ENCODE peak calls at places on chromosomes 13 and 19, in seven cellular contexts. N, I, T, Z, A, H and W are unnamed samples.

GRCh38 chr13:107767119-107767518 is 448.2 kb downstream of the LIG4 start:
- DNase-seq in N (no peak), I (peak; percentile 23), T (no peak), Z (no peak), A (no peak), H (no peak), W (no peak)

GRCh38 chr13:52428295-52428694 is 22.1 kb downstream of the VPS36 start:
- DNase-seq in N (no peak), I (no peak), T (no peak), Z (peak; percentile 82), A (no peak), H (no peak), W (no peak)

GRCh38 chr19:40815223-40815622 is 16.2 kb downstream of the EGLN2 start:
- DNase-seq in N (no peak), I (no peak), T (no peak), Z (no peak), A (no peak), H (no peak), W (no peak)

GRCh38 chr19:33390120-33390907 is 16.8 kb downstream of the CEBPG start:
- DNase-seq in N (no peak), I (no peak), T (no peak), Z (peak; percentile 22), A (no peak), H (no peak), W (no peak)

GRCh38 chr19:2613507-2614295 is 88.8 kb downstream of the GNG7 start:
- DNase-seq in N (peak; percentile 70), I (no peak), T (no peak), Z (no peak), A (peak; percentile 27), H (no peak), W (no peak)

GRCh38 chr19:14031719-14032480 is at the start of gene IL27RA:
- DNase-seq in N (peak; percentile 81), I (peak; percentile 42), T (peak; percentile 83), Z (peak; percentile 54), A (peak; percentile 41), H (peak; percentile 72), W (peak; percentile 69)

GRCh38 chr19:16452321-16452720 is 19.4 kb downstream of the EPS15L1 start:
- DNase-seq in N (no peak), I (no peak), T (no peak), Z (no peak), A (no peak), H (no peak), W (no peak)

GRCh38 chr13:30569901-30570576 is 47.7 kb upstream of the USPL1 start:
- DNase-seq in N (no peak), I (no peak), T (no peak), Z (peak; percentile 99), A (no peak), H (no peak), W (no peak)

GRCh38 chr13:113152894-113153809 is 5.3 kb upstream of the PROZ start:
- DNase-seq in N (peak; percentile 27), I (no peak), T (no peak), Z (peak; percentile 52), A (no peak), H (peak; percentile 55), W (peak; percentile 22)

GRCh38 chr19:16301999-16302694 is 22.5 kb upstream of the KLF2 start:
- DNase-seq in N (no peak), I (no peak), T (no peak), Z (peak; percentile 33), A (no peak), H (no peak), W (no peak)

GRCh38 chr13:110017379-110017778 is 231.0 kb upstream of the IRS2 start:
- DNase-seq in N (no peak), I (no peak), T (no peak), Z (peak; percentile 83), A (no peak), H (peak; percentile 45), W (no peak)

GRCh38 chr19:55461974-55462628 is 659 bp upstream of the ISOC2 start:
- DNase-seq in N (no peak), I (no peak), T (no peak), Z (peak; percentile 39), A (no peak), H (no peak), W (no peak)

GRCh38 chr19:47095707-47096704 is 17.6 kb downstream of the ZC3H4 start:
- DNase-seq in N (peak; percentile 32), I (no peak), T (no peak), Z (no peak), A (no peak), H (no peak), W (peak; percentile 93)

GRCh38 chr13:34578471-34578870 is 363.6 kb upstream of the NBEA start:
- DNase-seq in N (no peak), I (no peak), T (no peak), Z (no peak), A (no peak), H (no peak), W (no peak)

GRCh38 chr19:29887498-29887897 is 54.5 kb upstream of the URI1 start:
- DNase-seq in N (no peak), I (no peak), T (peak; percentile 13), Z (no peak), A (no peak), H (peak; percentile 44), W (peak; percentile 62)

GRCh38 chr19:55640577-55641375 is at the start of gene ZNF580:
- DNase-seq in N (peak; percentile 74), I (no peak), T (no peak), Z (peak; percentile 93), A (no peak), H (peak; percentile 70), W (no peak)

GRCh38 chr19:13056052-13056660 is 46.5 kb downstream of the LYL1 start:
- DNase-seq in N (no peak), I (no peak), T (no peak), Z (peak; percentile 81), A (no peak), H (peak; percentile 76), W (no peak)

GRCh38 chr19:932647-933552 is 7.1 kb downstream of the ARID3A start:
- DNase-seq in N (no peak), I (no peak), T (no peak), Z (peak; percentile 94), A (no peak), H (no peak), W (peak; percentile 67)